ENCODE peak calls at places on chromosome 4, in five cellular contexts. One of them, this sample, is unnamed.

GRCh38 chr4:100907465-100908454 is 389.9 kb upstream of the EMCN start:
- DNase-seq in stimulated activated CD4-positive, alpha-beta T cell treated with anti-CD3 and anti-CD28 coated beads, Interleukin-15, amount 100 ng/mL, for 24 hours: no peak
- DNase-seq in cardiac muscle cell: no peak
- DNase-seq in H9: no peak
- DNase-seq in T-cell: no peak
- DNase-seq in this sample: no peak

GRCh38 chr4:125314676-125315570 is at the start of gene FAT4:
- DNase-seq in stimulated activated CD4-positive, alpha-beta T cell treated with anti-CD3 and anti-CD28 coated beads, Interleukin-15, amount 100 ng/mL, for 24 hours: peak; percentile 56
- DNase-seq in cardiac muscle cell: peak; percentile 97
- DNase-seq in H9: peak; percentile 96
- DNase-seq in T-cell: peak; percentile 12
- DNase-seq in this sample: peak; percentile 45

GRCh38 chr4:101065346-101065745 is 282.0 kb downstream of the PPP3CA start:
- DNase-seq in stimulated activated CD4-positive, alpha-beta T cell treated with anti-CD3 and anti-CD28 coated beads, Interleukin-15, amount 100 ng/mL, for 24 hours: no peak
- DNase-seq in cardiac muscle cell: no peak
- DNase-seq in H9: no peak
- DNase-seq in T-cell: no peak
- DNase-seq in this sample: no peak

GRCh38 chr4:83644677-83645639 is 109.0 kb downstream of the GPAT3 start:
- DNase-seq in stimulated activated CD4-positive, alpha-beta T cell treated with anti-CD3 and anti-CD28 coated beads, Interleukin-15, amount 100 ng/mL, for 24 hours: peak; percentile 29
- DNase-seq in cardiac muscle cell: peak; percentile 63
- DNase-seq in H9: no peak
- DNase-seq in T-cell: no peak
- DNase-seq in this sample: peak; percentile 45

GRCh38 chr4:140052050-140052449 is 101.9 kb downstream of the MAML3 start:
- DNase-seq in stimulated activated CD4-positive, alpha-beta T cell treated with anti-CD3 and anti-CD28 coated beads, Interleukin-15, amount 100 ng/mL, for 24 hours: peak; percentile 49
- DNase-seq in cardiac muscle cell: no peak
- DNase-seq in H9: no peak
- DNase-seq in T-cell: no peak
- DNase-seq in this sample: no peak

GRCh38 chr4:88276952-88277710 is 7.2 kb downstream of the PPM1K start:
- DNase-seq in stimulated activated CD4-positive, alpha-beta T cell treated with anti-CD3 and anti-CD28 coated beads, Interleukin-15, amount 100 ng/mL, for 24 hours: no peak
- DNase-seq in cardiac muscle cell: no peak
- DNase-seq in H9: no peak
- DNase-seq in T-cell: no peak
- DNase-seq in this sample: no peak

GRCh38 chr4:124423160-124423559 is 289.4 kb downstream of the ANKRD50 start:
- DNase-seq in stimulated activated CD4-positive, alpha-beta T cell treated with anti-CD3 and anti-CD28 coated beads, Interleukin-15, amount 100 ng/mL, for 24 hours: no peak
- DNase-seq in cardiac muscle cell: no peak
- DNase-seq in H9: no peak
- DNase-seq in T-cell: no peak
- DNase-seq in this sample: no peak

GRCh38 chr4:120517966-120518365 is 404.6 kb downstream of the PRDM5 start:
- DNase-seq in stimulated activated CD4-positive, alpha-beta T cell treated with anti-CD3 and anti-CD28 coated beads, Interleukin-15, amount 100 ng/mL, for 24 hours: no peak
- DNase-seq in cardiac muscle cell: no peak
- DNase-seq in H9: peak; percentile 34
- DNase-seq in T-cell: no peak
- DNase-seq in this sample: no peak

GRCh38 chr4:188941524-188942109 is 802.4 kb downstream of the TRIML1 start:
- DNase-seq in stimulated activated CD4-positive, alpha-beta T cell treated with anti-CD3 and anti-CD28 coated beads, Interleukin-15, amount 100 ng/mL, for 24 hours: no peak
- DNase-seq in cardiac muscle cell: no peak
- DNase-seq in H9: no peak
- DNase-seq in T-cell: no peak
- DNase-seq in this sample: no peak

GRCh38 chr4:150033109-150033508 is 45.1 kb upstream of the DCLK2 start:
- DNase-seq in stimulated activated CD4-positive, alpha-beta T cell treated with anti-CD3 and anti-CD28 coated beads, Interleukin-15, amount 100 ng/mL, for 24 hours: no peak
- DNase-seq in cardiac muscle cell: no peak
- DNase-seq in H9: no peak
- DNase-seq in T-cell: no peak
- DNase-seq in this sample: no peak

GRCh38 chr4:8656185-8656517 is 63.6 kb downstream of the CPZ start:
- DNase-seq in stimulated activated CD4-positive, alpha-beta T cell treated with anti-CD3 and anti-CD28 coated beads, Interleukin-15, amount 100 ng/mL, for 24 hours: no peak
- DNase-seq in cardiac muscle cell: no peak
- DNase-seq in H9: peak; percentile 21
- DNase-seq in T-cell: no peak
- DNase-seq in this sample: no peak

GRCh38 chr4:169070071-169070894 is 60.2 kb upstream of the CBR4 start:
- DNase-seq in stimulated activated CD4-positive, alpha-beta T cell treated with anti-CD3 and anti-CD28 coated beads, Interleukin-15, amount 100 ng/mL, for 24 hours: no peak
- DNase-seq in cardiac muscle cell: no peak
- DNase-seq in H9: peak; percentile 85
- DNase-seq in T-cell: no peak
- DNase-seq in this sample: no peak

GRCh38 chr4:24657768-24658617 is 73.6 kb upstream of the DHX15 start:
- DNase-seq in stimulated activated CD4-positive, alpha-beta T cell treated with anti-CD3 and anti-CD28 coated beads, Interleukin-15, amount 100 ng/mL, for 24 hours: peak; percentile 9
- DNase-seq in cardiac muscle cell: no peak
- DNase-seq in H9: no peak
- DNase-seq in T-cell: no peak
- DNase-seq in this sample: no peak

GRCh38 chr4:146333187-146333894 is 119.0 kb downstream of the REELD1 start:
- DNase-seq in stimulated activated CD4-positive, alpha-beta T cell treated with anti-CD3 and anti-CD28 coated beads, Interleukin-15, amount 100 ng/mL, for 24 hours: peak; percentile 34
- DNase-seq in cardiac muscle cell: no peak
- DNase-seq in H9: no peak
- DNase-seq in T-cell: no peak
- DNase-seq in this sample: no peak

GRCh38 chr4:5863461-5864113 is 29.3 kb downstream of the CRMP1 start:
- DNase-seq in stimulated activated CD4-positive, alpha-beta T cell treated with anti-CD3 and anti-CD28 coated beads, Interleukin-15, amount 100 ng/mL, for 24 hours: peak; percentile 80
- DNase-seq in cardiac muscle cell: no peak
- DNase-seq in H9: no peak
- DNase-seq in T-cell: no peak
- DNase-seq in this sample: no peak

GRCh38 chr4:38935391-38936073 is 67.9 kb downstream of the FAM114A1 start:
- DNase-seq in stimulated activated CD4-positive, alpha-beta T cell treated with anti-CD3 and anti-CD28 coated beads, Interleukin-15, amount 100 ng/mL, for 24 hours: no peak
- DNase-seq in cardiac muscle cell: no peak
- DNase-seq in H9: no peak
- DNase-seq in T-cell: no peak
- DNase-seq in this sample: no peak